ENCODE peak calls at places on chromosomes 3 and 15, in seven cellular contexts. D, F, W, C, E, B and N are unnamed samples.
A peak's percentile ranks its signal among the peaks of the same experiment; 100 is the strongest.

GRCh38 chr15:68852466-68852865 is 31.8 kb upstream of the ANP32A start:
- DNase-seq in D (no peak), W (no peak), B (no peak), E (no peak), F (no peak), C (no peak), N (no peak)

GRCh38 chr3:110965976-110966375 is 105.6 kb upstream of the NECTIN3 start:
- DNase-seq in C (no peak), F (no peak), D (no peak), B (no peak), E (no peak), W (no peak), N (no peak)

GRCh38 chr3:177589041-177589650 is 391.9 kb upstream of the TBL1XR1 start:
- DNase-seq in E (no peak), F (no peak), W (no peak), B (no peak), D (no peak), C (no peak), N (no peak)

GRCh38 chr3:9080165-9080564 is 116.9 kb upstream of the RAD18 start:
- DNase-seq in F (no peak), E (no peak), B (no peak), C (peak; percentile 23), D (no peak), W (no peak), N (no peak)

GRCh38 chr3:62371735-62372591 is 1.4 kb downstream of the FEZF2 start:
- DNase-seq in F (no peak), C (no peak), B (no peak), D (peak; percentile 57), W (peak; percentile 53), E (no peak), N (peak; percentile 76)

GRCh38 chr15:40803688-40804087 is 3.2 kb upstream of the ZFYVE19 start:
- DNase-seq in W (no peak), E (no peak), C (no peak), B (no peak), F (no peak), D (no peak), N (no peak)

GRCh38 chr3:125694761-125695294 is 99.5 kb upstream of the OSBPL11 start:
- DNase-seq in C (no peak), F (no peak), E (no peak), D (no peak), W (no peak), B (no peak), N (no peak)

GRCh38 chr3:159796744-159797143 is 191.9 kb upstream of the IL12A start:
- DNase-seq in F (no peak), B (peak; percentile 97), C (peak; percentile 90), D (no peak), E (no peak), W (no peak), N (no peak)

GRCh38 chr3:136266468-136266867 is 16.3 kb downstream of the PCCB start:
- DNase-seq in C (peak; percentile 83), D (no peak), B (peak; percentile 61), W (no peak), E (peak; percentile 43), F (no peak), N (no peak)

GRCh38 chr3:11624161-11624560 is 19.6 kb downstream of the VGLL4 start:
- DNase-seq in F (no peak), B (no peak), D (no peak), C (peak; percentile 61), W (no peak), E (peak; percentile 44), N (no peak)

GRCh38 chr15:100726070-100726420 is 123.7 kb downstream of the ASB7 start:
- DNase-seq in F (no peak), E (no peak), C (no peak), B (no peak), D (no peak), W (peak; percentile 5), N (no peak)

GRCh38 chr3:46926039-46926438 is 48.5 kb downstream of the PTH1R start:
- DNase-seq in C (peak; percentile 82), F (no peak), D (no peak), E (no peak), W (no peak), B (peak; percentile 88), N (no peak)

GRCh38 chr3:195756935-195757302 is 36.1 kb downstream of the MUC20 start:
- DNase-seq in B (no peak), D (peak; percentile 60), E (no peak), F (no peak), W (no peak), C (no peak), N (peak; percentile 41)

GRCh38 chr3:128567705-128568356 is 74.8 kb upstream of the GATA2 start:
- DNase-seq in W (no peak), D (peak; percentile 58), B (no peak), E (no peak), F (no peak), C (no peak), N (no peak)

GRCh38 chr3:188021502-188022040 is 132.4 kb upstream of the LPP start:
- DNase-seq in D (no peak), B (peak; percentile 80), E (peak; percentile 14), W (no peak), F (no peak), C (peak; percentile 84), N (no peak)

GRCh38 chr3:124829175-124829818 is 57.9 kb downstream of the ITGB5 start:
- DNase-seq in F (no peak), E (no peak), D (peak; percentile 78), W (no peak), C (no peak), B (peak; percentile 27), N (no peak)

GRCh38 chr3:174477491-174477890 is 381.6 kb upstream of the NAALADL2 start:
- DNase-seq in F (no peak), B (no peak), W (no peak), E (peak; percentile 10), C (no peak), D (no peak), N (no peak)

GRCh38 chr15:33985287-33985686 is 17.0 kb downstream of the CHRM5 start:
- DNase-seq in F (peak; percentile 18), B (peak; percentile 74), C (peak; percentile 90), E (peak; percentile 96), W (no peak), D (peak; percentile 94), N (no peak)

GRCh38 chr15:38117781-38118180 is 134.9 kb upstream of the SPRED1 start:
- DNase-seq in W (no peak), E (no peak), F (no peak), D (no peak), C (no peak), B (no peak), N (no peak)

GRCh38 chr3:159987291-159987711 is 1.3 kb upstream of the IL12A start:
- DNase-seq in C (peak; percentile 74), W (no peak), E (no peak), F (no peak), D (peak; percentile 16), B (peak; percentile 28), N (no peak)

GRCh38 chr15:47725924-47726323 is 8.6 kb downstream of the SEMA6D start:
- DNase-seq in W (no peak), B (no peak), C (no peak), E (no peak), F (no peak), D (no peak), N (no peak)

DNA sequence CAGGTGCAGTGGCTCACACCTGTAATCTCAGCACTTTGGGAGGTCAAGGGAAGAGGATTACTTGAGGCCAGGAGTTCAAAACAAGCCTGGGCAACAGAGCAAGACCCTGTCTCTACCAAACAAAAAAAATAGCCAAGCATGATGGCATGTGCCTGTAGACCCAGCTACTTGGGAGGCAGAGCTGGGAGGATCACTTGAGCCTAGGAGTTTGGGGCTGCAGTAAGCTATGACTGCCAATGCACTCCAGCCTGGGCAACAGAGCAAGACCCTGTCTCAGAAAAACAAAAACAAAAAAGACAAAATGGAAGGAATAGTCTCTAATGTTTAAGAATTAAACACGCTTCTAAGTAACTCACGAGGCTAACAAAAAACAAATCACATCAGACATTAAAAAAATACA is 106.5 kb downstream of the DLG1 start:
- DNase-seq in B (no peak), W (no peak), D (no peak), C (no peak), F (no peak), E (no peak), N (no peak)
- H2AK5ac ChIP-seq in B (no peak overlapping the region), W (no peak overlapping the region), D (no peak overlapping the region), C (no peak overlapping the region), F (no peak overlapping the region), E (no peak overlapping the region), N (no peak overlapping the region)

GRCh38 chr15:67601008-67601620 is 58.6 kb downstream of the MAP2K5 start:
- DNase-seq in W (no peak), F (no peak), E (no peak), B (no peak), D (no peak), C (peak; percentile 4), N (no peak)

GRCh38 chr15:67607329-67607728 is 64.8 kb downstream of the MAP2K5 start:
- DNase-seq in B (no peak), E (no peak), D (no peak), F (no peak), C (no peak), W (no peak), N (no peak)

GRCh38 chr15:67607959-67608605 is 65.6 kb downstream of the MAP2K5 start:
- DNase-seq in D (no peak), F (no peak), E (no peak), B (no peak), W (no peak), C (no peak), N (no peak)

GRCh38 chr15:67606742-67607141 is 64.2 kb downstream of the MAP2K5 start:
- DNase-seq in F (no peak), C (no peak), D (no peak), B (no peak), W (no peak), E (no peak), N (no peak)

GRCh38 chr15:67603063-67603462 is 60.6 kb downstream of the MAP2K5 start:
- DNase-seq in B (no peak), E (no peak), C (no peak), D (no peak), W (no peak), F (no peak), N (no peak)
- H3K4me1 ChIP-seq in B (no peaks in the 10 kb centered on the region), E (no peaks in the 10 kb centered on the region), C (no peaks in the 10 kb centered on the region), D (no peaks in the 10 kb centered on the region), W (no peaks in the 10 kb centered on the region), F (peaks cover 1% of the 10 kb centered on the region), N (no peaks in the 10 kb centered on the region)

GRCh38 chr15:77025066-77025435 is 30.1 kb downstream of the PSTPIP1 start:
- DNase-seq in B (no peak), F (no peak), W (peak; percentile 25), E (no peak), C (no peak), D (no peak), N (no peak)

GRCh38 chr15:77024273-77025065 is 29.5 kb downstream of the PSTPIP1 start:
- DNase-seq in B (peak; percentile 45), D (peak; percentile 56), W (peak; percentile 76), C (peak; percentile 27), F (peak; percentile 66), E (peak; percentile 70), N (no peak)

GRCh38 chr15:77025941-77026411 is 31.1 kb downstream of the PSTPIP1 start:
- DNase-seq in E (no peak), W (peak; percentile 25), F (no peak), C (no peak), D (no peak), B (no peak), N (peak; percentile 42)

GRCh38 chr15:77026501-77027110 is 31.7 kb downstream of the PSTPIP1 start:
- DNase-seq in D (no peak), F (no peak), B (no peak), C (no peak), W (peak; percentile 25), E (no peak), N (no peak)

GRCh38 chr15:77025471-77025901 is 30.6 kb downstream of the PSTPIP1 start:
- DNase-seq in C (no peak), W (peak; percentile 33), E (no peak), D (no peak), F (no peak), B (no peak), N (peak; percentile 36)
- H2AK5ac ChIP-seq in C (no peak overlapping the region), W (no peak overlapping the region), E (no peak overlapping the region), D (no peak overlapping the region), F (peak overlapping the region; percentile 2), B (no peak overlapping the region), N (no peak overlapping the region)

GRCh38 chr3:109356442-109357155 is 19.3 kb upstream of the DPPA4 start:
- DNase-seq in B (no peak), C (no peak), W (no peak), E (no peak), D (peak; percentile 37), F (no peak), N (peak; percentile 21)
- H3K4me1 ChIP-seq in B (no peaks in the 10 kb centered on the region), C (no peaks in the 10 kb centered on the region), W (peaks cover 15% of the 10 kb centered on the region), E (no peaks in the 10 kb centered on the region), D (peaks cover 3% of the 10 kb centered on the region), F (peaks cover 10% of the 10 kb centered on the region), N (peaks cover 6% of the 10 kb centered on the region)